ENCODE peak calls at places on chromosomes 16 and 17, in six cellular contexts. H is stimulated activated CD8-positive, alpha-beta memory T cell treated with anti-CD3 and anti-CD28 coated beads, Interleukin-2, amount 100 ng/mL, for 48 hours; I is ascending aorta; T is iris pigment epithelial cell; B is NCI-H345; X is kidney tubule cell. G is an unnamed sample.

GRCh38 chr17:49505854-49506253 is 10.8 kb downstream of the NGFR start:
- DNase-seq in H (no peak), I (no peak), T (no peak), B (no peak), X (no peak), G (no peak)

GRCh38 chr17:67492251-67492740 is 115.2 kb downstream of the PITPNC1 start:
- DNase-seq in H (no peak), I (no peak), T (no peak), B (no peak), X (no peak), G (no peak)

GRCh38 chr17:61561354-61561753 is 29.7 kb downstream of the NACA2 start:
- DNase-seq in H (no peak), I (no peak), T (no peak), B (no peak), X (no peak), G (no peak)

GRCh38 chr16:75535211-75535843 is 581 bp downstream of the CHST5 start:
- DNase-seq in H (no peak), I (no peak), T (no peak), B (no peak), X (no peak), G (no peak)

GRCh38 chr16:89549007-89549700 is 11.3 kb upstream of the RPL13 start:
- DNase-seq in H (no peak), I (no peak), T (no peak), B (no peak), X (no peak), G (no peak)

GRCh38 chr17:49587366-49588073 is 11.8 kb downstream of the NXPH3 start:
- DNase-seq in H (no peak), I (no peak), T (no peak), B (no peak), X (no peak), G (no peak)

GRCh38 chr17:56978441-56979090 is 635 bp downstream of the SCPEP1 start:
- DNase-seq in H (no peak), I (no peak), T (no peak), B (no peak), X (no peak), G (no peak)

GRCh38 chr17:300881-301280 is 51.7 kb downstream of the RPH3AL start:
- DNase-seq in H (no peak), I (no peak), T (no peak), B (no peak), X (no peak), G (no peak)

GRCh38 chr17:39757931-39758873 is 20.5 kb downstream of the GRB7 start:
- DNase-seq in H (peak), I (no peak), T (no peak), B (no peak), X (no peak), G (no peak)

GRCh38 chr16:54156349-54156748 is 130.2 kb downstream of the IRX3 start:
- DNase-seq in H (no peak), I (no peak), T (no peak), B (no peak), X (no peak), G (no peak)

GRCh38 chr16:680967-681745 is 946 bp downstream of the STUB1 start:
- DNase-seq in H (no peak), I (no peak), T (peak), B (no peak), X (peak), G (no peak)

GRCh38 chr16:56669005-56669839 is at the start of gene MT1H:
- DNase-seq in H (no peak), I (no peak), T (no peak), B (no peak), X (no peak), G (no peak)

GRCh38 chr17:41063449-41063848 is 2.2 kb downstream of the KRTAP2-4 start:
- DNase-seq in H (no peak), I (no peak), T (no peak), B (no peak), X (no peak), G (no peak)

GRCh38 chr17:62965149-62965648 is 836 bp upstream of the TANC2 start:
- DNase-seq in H (peak), I (no peak), T (no peak), B (no peak), X (no peak), G (no peak)

GRCh38 chr17:50096092-50096491 is 941 bp downstream of the PDK2 start:
- DNase-seq in H (no peak), I (no peak), T (no peak), B (no peak), X (no peak), G (no peak)

G was measured in DMS153.